ENCODE peak calls at places on chromosomes 6 and 20, in six cellular contexts. M is GM12878, E is HepG2, U is H1, N is K562, I is SK-N-SH. V is an unnamed sample.

GRCh38 chr20:4829494-4830211 is 107.9 kb downstream of the PRND start:
- DNase-seq in U (peak), N (no peak), M (no peak), I (no peak), E (no peak), V (peak)

GRCh38 chr20:36091561-36092423 is 62.7 kb upstream of the EPB41L1 start:
- DNase-seq in U (peak), N (no peak), M (no peak), E (no peak), I (no peak), V (no peak)

GRCh38 chr6:88047510-88048150 is at the start of gene SPACA1:
- DNase-seq in I (no peak), E (no peak), M (no peak), U (no peak), N (no peak), V (no peak)

GRCh38 chr20:57811373-57812020 is 101.7 kb upstream of the PMEPA1 start:
- DNase-seq in I (no peak), E (no peak), N (no peak), U (no peak), M (no peak), V (no peak)

GRCh38 chr6:42764883-42765653 is 16.8 kb upstream of the BICRAL start:
- DNase-seq in N (no peak), U (no peak), E (no peak), I (no peak), M (no peak), V (no peak)

GRCh38 chr6:142408409-142408808 is 106.6 kb downstream of the ADGRG6 start:
- DNase-seq in E (no peak), N (no peak), U (no peak), M (no peak), I (no peak), V (no peak)

GRCh38 chr20:59958626-59959025 is 403 bp downstream of the CDH26 start:
- DNase-seq in E (no peak), M (no peak), N (no peak), I (no peak), U (no peak), V (no peak)

GRCh38 chr6:125913864-125914351 is 42.7 kb upstream of the HINT3 start:
- DNase-seq in I (no peak), M (no peak), E (no peak), U (no peak), N (no peak), V (no peak)

GRCh38 chr6:160347259-160348208 is 644 bp upstream of the SLC22A3 start:
- DNase-seq in U (peak), M (no peak), E (no peak), I (peak), N (no peak), V (no peak)

GRCh38 chr6:41373919-41374617 is 38.7 kb downstream of the NCR2 start:
- DNase-seq in E (no peak), M (no peak), I (peak), N (no peak), U (peak), V (no peak)
- H3K27ac ChIP-seq in E (no peak), M (no peak), I (no peak), N (no peak), U (no peak), V (no peak)

DNA sequence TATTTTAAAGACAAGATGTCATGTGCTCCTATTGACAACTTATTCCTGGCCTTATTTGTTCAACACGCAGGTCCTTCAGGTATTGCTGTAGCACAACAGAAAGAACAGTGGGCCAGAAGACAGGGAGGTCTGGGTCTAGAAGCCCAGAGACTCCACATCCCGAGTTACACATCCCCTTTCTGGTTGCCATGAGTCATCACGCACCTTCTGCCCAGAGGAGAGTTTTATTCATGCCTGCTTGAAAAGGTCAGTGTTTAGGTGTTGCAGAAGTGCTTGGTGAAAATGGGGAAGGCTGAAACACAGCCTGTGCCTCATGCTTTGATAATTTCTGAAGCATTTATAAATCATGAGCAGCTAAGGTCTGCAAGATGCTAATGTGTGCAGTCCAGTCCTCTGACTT is 256.4 kb downstream of the GMPR start:
- DNase-seq in N (no peak), I (no peak), E (no peak), U (no peak), M (peak), V (peak)
- TF ChIP-seq GABPA in N (no peak), I (no peak), E (no peak), U (no peak), M (no peak), V (no peak)

DNA sequence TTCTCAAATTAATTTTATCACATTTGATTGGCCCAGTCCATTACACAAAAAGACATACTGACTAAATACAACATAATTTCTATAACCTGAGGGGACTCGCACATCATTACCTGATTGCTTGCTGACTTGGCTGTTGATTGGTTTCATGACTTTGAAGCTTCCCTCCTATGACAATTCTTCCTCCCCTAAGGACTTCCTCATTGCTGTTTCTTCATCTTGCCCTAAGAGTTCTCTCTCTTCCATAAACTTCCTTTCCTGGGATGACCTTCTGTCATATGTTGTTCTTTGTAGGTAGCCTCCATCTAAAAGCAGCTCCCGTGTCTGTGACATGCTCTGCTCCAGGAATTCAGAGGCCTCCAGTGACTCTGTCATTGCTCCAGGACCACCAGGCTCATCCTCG is 22.6 kb downstream of the RSPH3 start:
- DNase-seq in E (no peak), M (no peak), U (no peak), I (no peak), N (no peak), V (no peak)
- H3K27ac ChIP-seq in E (no peak), M (no peak), U (no peak), I (no peak), N (no peak), V (no peak)

GRCh38 chr6:111242452-111242851 is 155.1 kb downstream of the SLC16A10 start:
- DNase-seq in M (no peak), E (no peak), U (no peak), N (no peak), I (no peak), V (no peak)
- TF ChIP-seq GABPA in M (no peak), E (no peak), U (no peak), N (no peak), I (no peak), V (no peak)

DNA sequence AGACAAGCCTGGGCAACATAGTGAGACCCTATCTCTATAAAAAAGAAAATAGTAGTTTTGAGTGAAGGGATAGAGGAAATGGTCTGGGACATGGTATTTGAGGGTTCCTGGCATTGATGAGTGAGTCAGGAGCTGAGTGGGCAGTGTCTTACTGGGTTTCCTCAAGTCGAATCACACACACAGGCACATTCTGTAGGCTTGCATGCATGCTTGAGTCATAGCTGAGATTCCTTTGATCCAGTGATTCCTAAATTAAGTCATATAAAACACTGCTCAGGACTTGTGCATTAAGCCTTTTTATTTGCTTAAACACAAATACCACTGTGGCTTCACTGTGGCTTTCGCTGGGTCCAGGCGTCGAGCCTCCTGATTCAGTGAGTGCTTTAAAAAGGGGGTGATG is 71.8 kb upstream of the TMEM181 start:
- DNase-seq in M (no peak), N (no peak), U (no peak), E (no peak), I (no peak), V (no peak)
- H3K27ac ChIP-seq in M (no peak), N (no peak), U (no peak), E (no peak), I (peak), V (no peak)

DNA sequence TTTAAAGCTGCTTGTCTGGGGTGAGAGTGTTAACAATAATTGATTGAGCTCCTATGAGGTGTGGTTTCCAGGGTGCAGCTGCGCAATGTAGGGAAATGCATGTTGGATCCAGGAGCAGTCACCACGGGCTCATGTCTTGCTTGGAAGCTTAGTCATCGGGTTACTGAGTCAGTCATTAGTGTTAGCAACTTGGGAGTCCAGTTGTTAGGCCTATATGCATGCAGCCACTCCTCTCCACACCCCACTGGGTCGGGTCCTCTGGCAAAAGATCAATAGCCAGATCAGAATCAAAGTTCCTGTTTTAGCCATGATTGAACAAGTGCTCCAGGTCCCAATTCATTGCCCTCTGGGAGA is 271.7 kb upstream of the CHD6 start:
- DNase-seq in N (no peak), M (no peak), I (no peak), E (no peak), U (no peak), V (no peak)
- TF ChIP-seq GABPA in N (no peak), M (no peak), I (no peak), E (no peak), U (no peak), V (no peak)

GRCh38 chr6:113370508-113370907 is 486.6 kb upstream of the MARCKS start:
- DNase-seq in N (no peak), M (no peak), U (no peak), I (no peak), E (no peak), V (no peak)

GRCh38 chr6:113376847-113377165 is 480.3 kb upstream of the MARCKS start:
- DNase-seq in U (no peak), I (no peak), N (no peak), M (no peak), E (no peak), V (no peak)

GRCh38 chr6:113375950-113376846 is 480.9 kb upstream of the MARCKS start:
- DNase-seq in E (no peak), N (no peak), I (no peak), M (no peak), U (no peak), V (no peak)

DNA sequence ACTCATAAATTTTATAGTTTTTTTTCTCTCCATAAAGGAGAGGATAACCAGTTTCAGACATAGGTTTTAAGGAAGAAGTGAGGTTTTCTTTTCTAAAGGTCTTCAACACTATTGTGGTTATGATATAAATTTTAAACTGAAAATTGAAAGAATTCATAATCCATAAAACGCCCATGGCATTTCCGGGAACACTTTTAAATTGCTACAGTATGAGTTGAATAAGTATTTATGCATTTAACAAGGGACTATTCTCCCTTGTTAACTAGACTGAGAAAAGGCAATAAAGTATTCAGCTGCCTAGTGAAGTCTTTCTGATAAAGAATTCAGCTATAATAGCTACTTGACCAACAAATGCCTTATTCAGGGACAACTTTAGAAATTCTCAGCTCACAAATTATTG is 486.0 kb upstream of the MARCKS start:
- DNase-seq in I (no peak), N (no peak), U (no peak), E (no peak), M (no peak), V (no peak)
- H3K27ac ChIP-seq in I (peak), N (no peak), U (no peak), E (no peak), M (no peak), V (no peak)

GRCh38 chr6:28537509-28538140 is 11.9 kb downstream of the GPX5 start:
- DNase-seq in N (no peak), M (peak), U (peak), E (no peak), I (no peak), V (no peak)
- TF ChIP-seq GABPA in N (no peak), M (no peak), U (no peak), E (no peak), I (no peak), V (no peak)

GRCh38 chr6:105188251-105188650 is 8.4 kb upstream of the POPDC3 start:
- DNase-seq in N (no peak), M (no peak), I (no peak), U (no peak), E (no peak), V (no peak)

GRCh38 chr6:105179244-105180065 is at the start of gene POPDC3:
- DNase-seq in M (no peak), U (peak), N (no peak), I (peak), E (no peak), V (no peak)

GRCh38 chr6:105189026-105189680 is 9.3 kb upstream of the POPDC3 start:
- DNase-seq in M (no peak), I (no peak), E (no peak), U (no peak), N (no peak), V (no peak)

GRCh38 chr6:105181981-105182515 is 2.2 kb upstream of the POPDC3 start:
- DNase-seq in I (no peak), U (no peak), E (no peak), N (no peak), M (no peak), V (no peak)

GRCh38 chr6:105184921-105185320 is 5.1 kb upstream of the POPDC3 start:
- DNase-seq in E (no peak), M (no peak), U (no peak), N (no peak), I (no peak), V (no peak)
- H3K27ac ChIP-seq in E (no peak), M (no peak), U (no peak), N (no peak), I (no peak), V (no peak)

V was measured in HL-60.